ENCODE peak calls at places on chromosome 12, in seven cellular contexts. V is HCT116, M is H1, Q is endothelial cell of umbilical vein, C is Panc1, K is sigmoid colon, L is suprapubic skin. B is an unnamed sample.

GRCh38 chr12:32365473-32366064 is 33.8 kb upstream of the FGD4 start:
- DNase-seq in V (peak), M (peak), Q (peak), C (peak), K (no peak), L (no peak), B (no peak)

GRCh38 chr12:53844989-53845836 is 93.4 kb upstream of the HOXC13 start:
- DNase-seq in V (no peak), M (no peak), Q (no peak), C (no peak), K (no peak), L (no peak), B (peak)

GRCh38 chr12:71442567-71442931 is 3.0 kb downstream of the LGR5 start:
- DNase-seq in V (no peak), M (no peak), Q (no peak), C (no peak), K (no peak), L (no peak), B (no peak)

GRCh38 chr12:61923152-61923551 is 337.1 kb upstream of the USP15 start:
- DNase-seq in V (no peak), M (no peak), Q (no peak), C (no peak), K (no peak), L (no peak), B (no peak)

GRCh38 chr12:104215638-104216297 is at the start of gene TXNRD1:
- DNase-seq in V (peak), M (peak), Q (peak), C (peak), K (peak), L (peak), B (peak)

GRCh38 chr12:65829716-65830115 is 5.4 kb downstream of the HMGA2 start:
- DNase-seq in V (no peak), M (no peak), Q (no peak), C (no peak), K (no peak), L (no peak), B (no peak)

GRCh38 chr12:40325349-40325960 is 100.7 kb downstream of the LRRK2 start:
- DNase-seq in V (peak), M (no peak), Q (peak), C (peak), K (no peak), L (no peak), B (no peak)

GRCh38 chr12:65875635-65876034 is 51.4 kb downstream of the HMGA2 start:
- DNase-seq in V (no peak), M (no peak), Q (no peak), C (no peak), K (no peak), L (no peak), B (no peak)

GRCh38 chr12:95848575-95849388 is 10.0 kb upstream of the SNRPF start:
- DNase-seq in V (no peak), M (no peak), Q (peak), C (no peak), K (no peak), L (no peak), B (no peak)

GRCh38 chr12:79454338-79454777 is 236.4 kb downstream of the PAWR start:
- DNase-seq in V (no peak), M (no peak), Q (peak), C (no peak), K (no peak), L (no peak), B (no peak)

GRCh38 chr12:11174022-11174421 is 3.0 kb downstream of the SMIM10L1 start:
- DNase-seq in V (no peak), M (no peak), Q (peak), C (no peak), K (no peak), L (no peak), B (no peak)

GRCh38 chr12:110004598-110004997 is 5.4 kb downstream of the ANKRD13A start:
- DNase-seq in V (no peak), M (no peak), Q (no peak), C (no peak), K (no peak), L (no peak), B (no peak)

GRCh38 chr12:92899388-92900001 is 29.6 kb downstream of the EEA1 start:
- DNase-seq in V (peak), M (peak), Q (peak), C (peak), K (peak), L (peak), B (peak)

GRCh38 chr12:91224411-91224810 is 41.8 kb upstream of the DCN start:
- DNase-seq in V (no peak), M (no peak), Q (no peak), C (no peak), K (no peak), L (no peak), B (no peak)

GRCh38 chr12:121888478-121889266 is at the start of gene PSMD9:
- DNase-seq in V (peak), M (peak), Q (peak), C (peak), K (peak), L (peak), B (peak)
- TF ChIP-seq POLR2AphosphoS5 in V (peak), M (peak), Q (peak), C (peak), K (peak), L (peak), B (peak)

GRCh38 chr12:121861549-121862254 is 3.0 kb upstream of the HPD start:
- DNase-seq in V (no peak), M (no peak), Q (no peak), C (no peak), K (no peak), L (no peak), B (no peak)

GRCh38 chr12:121857322-121858246 is 1.1 kb downstream of the HPD start:
- DNase-seq in V (no peak), M (no peak), Q (no peak), C (no peak), K (no peak), L (no peak), B (no peak)

GRCh38 chr12:121858662-121859572 is at the start of gene HPD:
- DNase-seq in V (no peak), M (no peak), Q (no peak), C (no peak), K (peak), L (no peak), B (no peak)

GRCh38 chr12:121858318-121858661 is 369 bp downstream of the HPD start:
- DNase-seq in V (no peak), M (no peak), Q (no peak), C (no peak), K (no peak), L (no peak), B (no peak)

DNA sequence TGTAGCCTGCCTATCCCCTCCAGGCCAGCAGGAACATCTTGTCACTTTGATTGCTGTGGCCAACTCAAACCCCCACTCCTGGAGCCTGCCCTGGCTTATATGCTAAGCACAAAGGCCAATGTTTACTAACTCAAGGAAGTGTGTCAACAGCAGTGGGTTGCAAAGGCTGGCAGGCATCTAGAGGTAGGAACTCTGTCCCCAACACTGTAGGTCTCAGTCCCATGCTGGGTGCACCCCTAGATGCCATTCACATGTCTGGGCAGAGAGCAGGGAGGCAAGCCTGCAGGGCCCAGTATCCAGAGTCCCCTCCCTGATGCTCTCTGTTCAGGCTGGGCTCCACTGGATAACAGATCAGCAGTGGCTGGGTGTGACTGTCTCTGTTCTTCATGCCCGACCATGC is 1.6 kb upstream of the HPD start:
- DNase-seq in V (no peak), M (no peak), Q (no peak), C (no peak), K (no peak), L (no peak), B (no peak)
- TF ChIP-seq CTCF in V (no peak), M (no peak), Q (no peak), C (no peak), K (no peak), L (no peak), B (no peak)

GRCh38 chr12:113099764-113100163 is 35.8 kb downstream of the RASAL1 start:
- DNase-seq in V (no peak), M (no peak), Q (no peak), C (no peak), K (no peak), L (no peak), B (no peak)
- TF ChIP-seq POLR2AphosphoS5 in V (no peak), M (no peak), Q (no peak), C (no peak), K (no peak), L (no peak), B (no peak)

DNA sequence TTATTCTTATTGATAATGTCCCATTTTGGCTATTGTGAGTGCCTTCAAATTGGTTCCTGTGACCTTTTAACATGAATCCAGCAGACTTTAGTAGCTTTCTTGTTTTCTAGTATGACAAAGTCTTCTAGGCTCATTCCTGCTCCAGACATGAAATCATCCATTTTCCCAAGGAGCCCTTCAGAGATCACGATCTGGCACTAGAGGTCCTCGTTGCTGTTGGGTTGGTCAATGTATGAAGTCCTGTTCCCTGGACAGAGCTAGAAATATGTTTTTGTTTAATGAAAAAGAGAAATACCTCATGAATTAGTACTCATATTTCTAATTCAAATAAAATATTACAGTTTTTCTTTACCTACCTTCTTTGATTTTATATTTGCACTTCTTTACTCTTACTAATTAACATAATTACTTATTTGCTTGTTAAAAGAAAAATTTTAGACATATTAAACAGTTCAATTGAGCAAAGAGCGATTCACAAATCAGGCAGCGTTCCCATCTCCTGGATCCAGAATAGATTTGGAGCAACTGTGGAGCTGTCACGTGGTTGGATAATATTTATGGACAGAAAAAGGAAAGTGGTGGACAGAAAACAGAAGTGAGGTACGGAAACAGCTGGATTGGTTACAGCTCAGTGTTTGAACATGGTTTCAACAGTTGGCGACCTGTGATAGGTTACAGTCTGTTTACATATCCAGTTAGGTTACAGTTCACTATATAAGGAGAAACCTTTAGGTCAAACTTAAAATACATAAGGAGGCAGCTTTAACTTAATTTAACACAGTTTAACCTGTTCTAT is 19.8 kb upstream of the FAM234B start:
- DNase-seq in V (peak), M (no peak), Q (peak), C (no peak), K (no peak), L (no peak), B (no peak)
- TF ChIP-seq CTCF in V (peak), M (no peak), Q (peak), C (peak), K (no peak), L (peak), B (no peak)

DNA sequence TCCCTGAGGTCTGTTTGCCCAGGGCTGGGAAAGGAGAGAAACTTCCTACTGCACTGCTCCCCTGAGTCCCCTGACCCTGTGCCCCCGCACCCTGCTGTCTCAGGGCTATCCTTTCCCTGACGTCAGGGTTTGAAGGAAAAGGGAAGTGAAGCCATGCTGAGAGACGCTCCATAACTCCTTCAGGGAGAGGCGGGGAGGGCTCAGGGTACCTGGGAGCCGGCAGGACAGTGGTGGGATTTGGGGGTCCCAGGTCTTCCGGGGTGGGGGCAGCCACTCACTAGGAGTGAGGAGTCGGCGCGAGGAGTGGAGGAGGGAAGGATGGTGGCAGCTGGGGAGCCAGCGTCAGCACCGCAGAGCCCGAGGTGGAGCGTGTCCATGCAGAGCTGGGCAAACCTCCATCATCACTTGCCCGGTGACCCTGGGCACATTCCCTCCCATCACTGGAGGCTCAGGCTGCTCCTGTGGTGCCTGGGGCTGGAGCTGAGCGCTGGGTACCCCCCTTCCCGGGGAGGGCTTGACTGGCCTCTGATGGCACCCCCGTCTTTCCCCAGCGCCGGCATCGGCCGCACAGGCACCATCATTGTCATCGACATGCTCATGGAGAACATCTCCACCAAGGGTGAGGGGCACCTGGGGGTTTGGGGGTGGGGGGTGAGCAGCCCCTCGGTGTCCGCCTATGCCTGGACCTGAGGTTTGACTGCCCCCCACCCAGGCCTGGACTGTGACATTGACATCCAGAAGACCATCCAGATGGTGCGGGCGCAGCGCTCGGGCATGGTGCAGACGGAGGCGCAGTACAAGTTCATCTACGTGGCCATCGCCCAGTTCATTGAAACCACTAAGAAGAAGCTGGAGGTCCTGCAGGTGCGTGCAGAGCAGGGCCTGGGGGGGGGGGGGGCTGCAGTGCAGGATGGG is 8.5 kb downstream of the PTPN6 start:
- DNase-seq in V (no peak), M (no peak), Q (no peak), C (no peak), K (peak), L (no peak), B (no peak)
- TF ChIP-seq POLR2AphosphoS5 in V (no peak), M (no peak), Q (no peak), C (no peak), K (no peak), L (no peak), B (no peak)

GRCh38 chr12:52125499-52125900 is 46.0 kb downstream of the SMIM41 start:
- DNase-seq in V (no peak), M (no peak), Q (no peak), C (no peak), K (no peak), L (no peak), B (peak)
- TF ChIP-seq CTCF in V (no peak), M (no peak), Q (no peak), C (no peak), K (no peak), L (no peak), B (no peak)

DNA sequence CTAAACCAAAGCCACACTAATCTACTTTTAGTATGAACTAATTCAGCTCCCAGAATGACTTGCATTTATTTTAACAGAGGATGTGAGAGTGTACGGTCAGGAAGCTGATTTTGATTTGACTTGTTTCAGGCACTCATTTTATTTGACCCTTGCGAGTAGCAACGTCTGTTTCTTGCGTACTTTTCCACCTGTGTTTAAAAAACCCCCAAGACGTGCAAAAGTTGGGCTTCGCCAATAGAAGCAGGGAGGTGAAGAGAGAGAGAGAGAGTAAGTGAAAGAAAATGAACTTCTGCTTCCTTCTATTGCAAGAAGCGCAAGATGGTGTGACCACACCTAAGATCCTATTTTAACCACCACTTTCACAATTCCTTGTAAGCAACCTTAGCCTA is 6.7 kb upstream of the SLC15A4 start:
- DNase-seq in V (no peak), M (no peak), Q (no peak), C (no peak), K (peak), L (no peak), B (no peak)
- TF ChIP-seq POLR2AphosphoS5 in V (no peak), M (no peak), Q (no peak), C (no peak), K (no peak), L (no peak), B (no peak)

DNA sequence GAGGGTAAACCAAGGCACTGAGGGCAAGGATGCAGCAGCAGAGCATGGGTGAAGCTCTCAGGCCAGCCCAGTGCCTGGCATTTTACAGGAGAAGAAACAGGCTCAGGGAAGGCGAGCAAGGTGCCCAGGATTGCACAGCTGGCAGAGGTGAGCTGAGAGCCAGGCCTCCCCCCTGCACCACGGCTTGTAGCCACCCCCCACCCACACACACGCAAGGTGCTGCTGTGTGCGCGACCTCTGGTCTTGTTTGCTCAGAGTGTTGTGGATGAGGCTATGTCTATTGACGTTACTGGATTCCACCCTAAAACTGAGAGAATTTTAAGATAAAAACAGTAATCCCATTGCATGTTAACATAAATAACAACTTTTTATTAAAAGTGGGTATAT is 5.3 kb downstream of the LRCOL1 start:
- DNase-seq in V (no peak), M (no peak), Q (no peak), C (no peak), K (no peak), L (no peak), B (no peak)
- TF ChIP-seq CTCF in V (no peak), M (no peak), Q (no peak), C (no peak), K (no peak), L (no peak), B (no peak)

GRCh38 chr12:57770734-57771133 is 1.2 kb downstream of the METTL1 start:
- DNase-seq in V (no peak), M (no peak), Q (no peak), C (no peak), K (no peak), L (no peak), B (no peak)

GRCh38 chr12:57771873-57772428 is at the start of gene METTL1:
- DNase-seq in V (peak), M (peak), Q (peak), C (peak), K (peak), L (peak), B (peak)

GRCh38 chr12:57769594-57769993 is 2.3 kb downstream of the METTL1 start:
- DNase-seq in V (no peak), M (no peak), Q (no peak), C (no peak), K (no peak), L (no peak), B (no peak)

GRCh38 chr12:57772429-57773322 is at the start of gene EEF1AKMT3:
- DNase-seq in V (no peak), M (no peak), Q (peak), C (no peak), K (peak), L (peak), B (peak)

DNA sequence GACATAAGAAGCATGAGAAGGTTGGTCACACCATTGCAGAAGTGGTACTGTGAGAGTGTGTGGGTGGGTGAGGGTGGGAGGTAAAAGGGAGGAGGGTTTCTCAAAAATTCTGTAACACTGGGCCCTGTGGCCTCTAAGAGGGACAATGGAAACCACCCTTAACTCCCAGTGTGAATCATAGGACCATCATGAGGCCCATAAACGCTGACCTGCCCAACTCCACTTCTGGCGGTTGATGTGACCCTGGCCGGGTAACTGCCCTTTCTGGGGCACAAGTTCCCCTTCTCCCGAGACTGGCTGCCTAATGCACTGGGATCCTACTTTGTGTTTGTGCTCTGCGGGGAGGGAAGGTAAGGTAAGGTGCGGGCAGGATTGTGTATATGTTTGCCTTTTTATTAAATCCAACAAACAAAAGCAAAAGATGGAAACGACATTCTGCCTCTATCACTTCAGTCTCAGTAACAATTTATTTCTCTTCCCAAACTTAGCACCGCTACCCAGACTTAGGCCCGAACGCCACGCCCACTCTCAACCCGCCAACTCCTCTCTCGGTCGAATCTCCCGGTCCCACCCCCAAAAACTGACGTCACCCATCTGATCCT is 533 bp downstream of the METTL1 start:
- DNase-seq in V (peak), M (peak), Q (no peak), C (no peak), K (peak), L (peak), B (peak)
- TF ChIP-seq POLR2AphosphoS5 in V (no peak), M (no peak), Q (no peak), C (no peak), K (no peak), L (no peak), B (no peak)

GRCh38 chr12:89793946-89794345 is 85.3 kb upstream of the ATP2B1 start:
- DNase-seq in V (no peak), M (no peak), Q (no peak), C (no peak), K (no peak), L (no peak), B (no peak)
- TF ChIP-seq CTCF in V (no peak), M (no peak), Q (no peak), C (no peak), K (no peak), L (no peak), B (no peak)